ENCODE peak calls at places on chromosomes 6 and 20, in five cellular contexts. One of them, this sample, is unnamed. For H3K4me1, the result is how much of the 10 kb centered on the place peaks cover.

GRCh38 chr20:9241232-9241692 is 172.4 kb downstream of the PLCB4 start:
- DNase-seq in upper lobe of right lung: no peak
- DNase-seq in MM.1S: no peak
- DNase-seq in GM23248: peak
- DNase-seq in thyroid gland: peak
- DNase-seq in this sample: no peak

GRCh38 chr6:45631396-45631795 is 253.7 kb upstream of the SUPT3H start:
- DNase-seq in thyroid gland: no peak
- DNase-seq in upper lobe of right lung: no peak
- DNase-seq in GM23248: peak
- DNase-seq in MM.1S: no peak
- DNase-seq in this sample: no peak

GRCh38 chr6:152338335-152339125 is 298.6 kb downstream of the SYNE1 start:
- DNase-seq in GM23248: peak
- DNase-seq in upper lobe of right lung: no peak
- DNase-seq in MM.1S: peak
- DNase-seq in thyroid gland: peak
- DNase-seq in this sample: peak

GRCh38 chr20:58633161-58634035 is 17.7 kb upstream of the STX16 start:
- DNase-seq in upper lobe of right lung: peak
- DNase-seq in thyroid gland: no peak
- DNase-seq in GM23248: no peak
- DNase-seq in MM.1S: no peak
- DNase-seq in this sample: no peak

GRCh38 chr20:49568491-49569151 is 684 bp upstream of the PTGIS start:
- DNase-seq in upper lobe of right lung: no peak
- DNase-seq in GM23248: peak
- DNase-seq in MM.1S: no peak
- DNase-seq in thyroid gland: no peak
- DNase-seq in this sample: no peak

GRCh38 chr6:118685823-118686449 is 34.5 kb upstream of the CEP85L start:
- DNase-seq in upper lobe of right lung: no peak
- DNase-seq in thyroid gland: no peak
- DNase-seq in GM23248: no peak
- DNase-seq in MM.1S: no peak
- DNase-seq in this sample: no peak

GRCh38 chr6:38935051-38935450 is 113.5 kb upstream of the GLP1R start:
- DNase-seq in GM23248: no peak
- DNase-seq in upper lobe of right lung: no peak
- DNase-seq in MM.1S: no peak
- DNase-seq in thyroid gland: no peak
- DNase-seq in this sample: peak

GRCh38 chr6:154070657-154071056 is 31.6 kb downstream of the OPRM1 start:
- DNase-seq in thyroid gland: no peak
- DNase-seq in GM23248: no peak
- DNase-seq in upper lobe of right lung: no peak
- DNase-seq in MM.1S: no peak
- DNase-seq in this sample: no peak

GRCh38 chr6:163413054-163413344 is 1.5 kb upstream of the QKI start:
- DNase-seq in thyroid gland: no peak
- DNase-seq in GM23248: no peak
- DNase-seq in upper lobe of right lung: no peak
- DNase-seq in MM.1S: no peak
- DNase-seq in this sample: no peak

GRCh38 chr6:143236151-143236788 is 175.6 kb downstream of the AIG1 start:
- DNase-seq in thyroid gland: no peak
- DNase-seq in MM.1S: no peak
- DNase-seq in upper lobe of right lung: no peak
- DNase-seq in GM23248: peak
- DNase-seq in this sample: no peak

GRCh38 chr6:137000825-137001224 is 43.9 kb downstream of the IL20RA start:
- DNase-seq in thyroid gland: no peak
- DNase-seq in upper lobe of right lung: no peak
- DNase-seq in MM.1S: no peak
- DNase-seq in GM23248: no peak
- DNase-seq in this sample: no peak

GRCh38 chr20:34875657-34876160 is 703 bp upstream of the ACSS2 start:
- DNase-seq in thyroid gland: no peak
- DNase-seq in GM23248: no peak
- DNase-seq in upper lobe of right lung: no peak
- DNase-seq in MM.1S: no peak
- DNase-seq in this sample: no peak

GRCh38 chr6:104686550-104687155 is 173.1 kb downstream of the HACE1 start:
- DNase-seq in GM23248: no peak
- DNase-seq in MM.1S: no peak
- DNase-seq in upper lobe of right lung: no peak
- DNase-seq in thyroid gland: no peak
- DNase-seq in this sample: no peak

GRCh38 chr20:46056970-46057855 is 28.2 kb downstream of the SLC12A5 start:
- DNase-seq in MM.1S: no peak
- DNase-seq in thyroid gland: peak
- DNase-seq in GM23248: peak
- DNase-seq in upper lobe of right lung: no peak
- DNase-seq in this sample: peak

GRCh38 chr20:8432435-8433148 is 300.5 kb downstream of the PLCB1 start:
- DNase-seq in MM.1S: no peak
- DNase-seq in thyroid gland: no peak
- DNase-seq in upper lobe of right lung: no peak
- DNase-seq in GM23248: no peak
- DNase-seq in this sample: peak

GRCh38 chr20:34604980-34605788 is 46.7 kb downstream of the MAP1LC3A start:
- DNase-seq in upper lobe of right lung: no peak
- DNase-seq in thyroid gland: no peak
- DNase-seq in GM23248: peak
- DNase-seq in MM.1S: no peak
- DNase-seq in this sample: no peak

GRCh38 chr6:33599413-33599911 is 19.4 kb upstream of the BAK1 start:
- DNase-seq in upper lobe of right lung: no peak
- DNase-seq in GM23248: peak
- DNase-seq in MM.1S: no peak
- DNase-seq in thyroid gland: peak
- DNase-seq in this sample: no peak

GRCh38 chr6:2126351-2126750 is 119.1 kb downstream of the GMDS start:
- DNase-seq in upper lobe of right lung: no peak
- DNase-seq in thyroid gland: no peak
- DNase-seq in GM23248: no peak
- DNase-seq in MM.1S: no peak
- DNase-seq in this sample: no peak

GRCh38 chr20:32359633-32360332 is 1.7 kb downstream of the ASXL1 start:
- DNase-seq in thyroid gland: no peak
- DNase-seq in GM23248: peak
- DNase-seq in upper lobe of right lung: no peak
- DNase-seq in MM.1S: peak
- DNase-seq in this sample: no peak

GRCh38 chr20:18778993-18779392 is 34.6 kb upstream of the SCP2D1 start:
- DNase-seq in thyroid gland: no peak
- DNase-seq in MM.1S: no peak
- DNase-seq in GM23248: no peak
- DNase-seq in upper lobe of right lung: no peak
- DNase-seq in this sample: no peak

GRCh38 chr20:38167851-38168760 is 3.0 kb upstream of the TGM2 start:
- DNase-seq in GM23248: peak
- DNase-seq in MM.1S: no peak
- DNase-seq in upper lobe of right lung: peak
- DNase-seq in thyroid gland: peak
- DNase-seq in this sample: no peak

GRCh38 chr6:16731503-16732018 is 29.7 kb downstream of the ATXN1 start:
- DNase-seq in upper lobe of right lung: no peak
- DNase-seq in MM.1S: peak
- DNase-seq in thyroid gland: no peak
- DNase-seq in GM23248: no peak
- DNase-seq in this sample: no peak

GRCh38 chr6:168226095-168226781 is 93.3 kb downstream of the DACT2 start:
- DNase-seq in MM.1S: no peak
- DNase-seq in thyroid gland: no peak
- DNase-seq in upper lobe of right lung: no peak
- DNase-seq in GM23248: no peak
- DNase-seq in this sample: no peak

GRCh38 chr6:116446399-116446798 is 14.8 kb upstream of the CALHM6 start:
- DNase-seq in GM23248: peak
- DNase-seq in MM.1S: peak
- DNase-seq in upper lobe of right lung: no peak
- DNase-seq in thyroid gland: no peak
- DNase-seq in this sample: no peak

GRCh38 chr6:148455225-148455624 is 112.6 kb downstream of the SASH1 start:
- DNase-seq in upper lobe of right lung: no peak
- DNase-seq in GM23248: peak
- DNase-seq in MM.1S: no peak
- DNase-seq in thyroid gland: no peak
- DNase-seq in this sample: no peak

GRCh38 chr6:148459228-148459627 is 116.6 kb downstream of the SASH1 start:
- DNase-seq in thyroid gland: no peak
- DNase-seq in GM23248: no peak
- DNase-seq in upper lobe of right lung: no peak
- DNase-seq in MM.1S: no peak
- DNase-seq in this sample: no peak

GRCh38 chr6:148457843-148458159 is 115.2 kb downstream of the SASH1 start:
- DNase-seq in thyroid gland: no peak
- DNase-seq in MM.1S: no peak
- DNase-seq in upper lobe of right lung: no peak
- DNase-seq in GM23248: no peak
- DNase-seq in this sample: no peak

GRCh38 chr6:148455674-148456559 is 113.3 kb downstream of the SASH1 start:
- DNase-seq in MM.1S: no peak
- DNase-seq in GM23248: no peak
- DNase-seq in thyroid gland: no peak
- DNase-seq in upper lobe of right lung: no peak
- DNase-seq in this sample: no peak

GRCh38 chr6:148457137-148457842 is 114.7 kb downstream of the SASH1 start:
- DNase-seq in thyroid gland: no peak
- DNase-seq in upper lobe of right lung: no peak
- DNase-seq in GM23248: peak
- DNase-seq in MM.1S: no peak
- DNase-seq in this sample: no peak
- H3K4me1 ChIP-seq in thyroid gland: under half
- H3K4me1 ChIP-seq in upper lobe of right lung: under half
- H3K4me1 ChIP-seq in GM23248: under half
- H3K4me1 ChIP-seq in MM.1S: under half
- H3K4me1 ChIP-seq in this sample: under half

GRCh38 chr6:110619275-110619908 is 143.0 kb upstream of the SLC22A16 start:
- DNase-seq in MM.1S: no peak
- DNase-seq in GM23248: no peak
- DNase-seq in thyroid gland: no peak
- DNase-seq in upper lobe of right lung: no peak
- DNase-seq in this sample: no peak
- H3K27ac ChIP-seq in MM.1S: no peak
- H3K27ac ChIP-seq in GM23248: no peak
- H3K27ac ChIP-seq in thyroid gland: no peak
- H3K27ac ChIP-seq in upper lobe of right lung: no peak
- H3K27ac ChIP-seq in this sample: peak

GRCh38 chr6:170552765-170553685 is at the start of gene PSMB1:
- DNase-seq in GM23248: peak
- DNase-seq in thyroid gland: peak
- DNase-seq in MM.1S: peak
- DNase-seq in upper lobe of right lung: peak
- DNase-seq in this sample: peak
- H3K4me1 ChIP-seq in GM23248: under half
- H3K4me1 ChIP-seq in thyroid gland: under half
- H3K4me1 ChIP-seq in MM.1S: under half
- H3K4me1 ChIP-seq in upper lobe of right lung: under half
- H3K4me1 ChIP-seq in this sample: under half

GRCh38 chr6:42791706-42792320 is 10.0 kb downstream of the BICRAL start:
- DNase-seq in MM.1S: no peak
- DNase-seq in upper lobe of right lung: no peak
- DNase-seq in GM23248: peak
- DNase-seq in thyroid gland: no peak
- DNase-seq in this sample: no peak

GRCh38 chr6:42787018-42787611 is 5.3 kb downstream of the BICRAL start:
- DNase-seq in upper lobe of right lung: no peak
- DNase-seq in GM23248: no peak
- DNase-seq in thyroid gland: no peak
- DNase-seq in MM.1S: no peak
- DNase-seq in this sample: no peak

GRCh38 chr6:42786525-42786985 is 4.7 kb downstream of the BICRAL start:
- DNase-seq in upper lobe of right lung: no peak
- DNase-seq in GM23248: no peak
- DNase-seq in thyroid gland: no peak
- DNase-seq in MM.1S: no peak
- DNase-seq in this sample: no peak

GRCh38 chr6:42790549-42791181 is 8.8 kb downstream of the BICRAL start:
- DNase-seq in upper lobe of right lung: no peak
- DNase-seq in GM23248: no peak
- DNase-seq in MM.1S: no peak
- DNase-seq in thyroid gland: no peak
- DNase-seq in this sample: no peak

GRCh38 chr6:42788671-42789070 is 6.8 kb downstream of the BICRAL start:
- DNase-seq in MM.1S: no peak
- DNase-seq in thyroid gland: peak
- DNase-seq in GM23248: no peak
- DNase-seq in upper lobe of right lung: no peak
- DNase-seq in this sample: no peak
- H3K27ac ChIP-seq in MM.1S: no peak
- H3K27ac ChIP-seq in thyroid gland: peak
- H3K27ac ChIP-seq in GM23248: no peak
- H3K27ac ChIP-seq in upper lobe of right lung: no peak
- H3K27ac ChIP-seq in this sample: no peak

GRCh38 chr6:158661156-158661555 is 11.3 kb downstream of the SYTL3 start:
- DNase-seq in thyroid gland: peak
- DNase-seq in upper lobe of right lung: no peak
- DNase-seq in GM23248: no peak
- DNase-seq in MM.1S: no peak
- DNase-seq in this sample: no peak

GRCh38 chr6:158663465-158664167 is 13.8 kb downstream of the SYTL3 start:
- DNase-seq in upper lobe of right lung: no peak
- DNase-seq in MM.1S: no peak
- DNase-seq in GM23248: no peak
- DNase-seq in thyroid gland: peak
- DNase-seq in this sample: no peak

GRCh38 chr6:158660331-158660730 is 10.5 kb downstream of the SYTL3 start:
- DNase-seq in thyroid gland: peak
- DNase-seq in MM.1S: peak
- DNase-seq in upper lobe of right lung: no peak
- DNase-seq in GM23248: peak
- DNase-seq in this sample: no peak

GRCh38 chr6:158665332-158665731 is 15.5 kb downstream of the SYTL3 start:
- DNase-seq in upper lobe of right lung: no peak
- DNase-seq in thyroid gland: peak
- DNase-seq in GM23248: no peak
- DNase-seq in MM.1S: no peak
- DNase-seq in this sample: no peak

GRCh38 chr6:158662607-158663464 is 13.0 kb downstream of the SYTL3 start:
- DNase-seq in GM23248: no peak
- DNase-seq in MM.1S: no peak
- DNase-seq in upper lobe of right lung: no peak
- DNase-seq in thyroid gland: peak
- DNase-seq in this sample: no peak
- H3K4me1 ChIP-seq in GM23248: under half
- H3K4me1 ChIP-seq in MM.1S: under half
- H3K4me1 ChIP-seq in upper lobe of right lung: under half
- H3K4me1 ChIP-seq in thyroid gland: half or more
- H3K4me1 ChIP-seq in this sample: under half

DNA sequence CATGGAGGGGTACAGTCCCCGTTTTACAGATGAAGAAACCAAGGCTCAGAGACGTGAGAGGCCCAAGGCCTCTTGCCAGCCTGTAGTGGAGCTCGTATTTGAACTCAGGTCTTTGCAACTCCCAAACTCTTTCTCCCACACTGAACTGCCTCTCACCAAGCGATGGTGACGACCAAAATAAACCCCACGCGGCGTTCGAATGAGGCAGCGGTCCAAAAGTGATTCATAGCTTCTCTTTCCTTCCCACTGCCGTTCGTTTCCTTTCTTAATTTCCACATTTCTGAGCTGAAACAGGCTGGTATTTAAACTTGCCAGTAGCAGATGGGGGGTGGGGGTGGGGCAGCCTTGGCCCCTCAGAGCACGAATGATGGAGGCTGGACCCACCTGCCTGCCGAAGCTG is 252.9 kb upstream of the KCNG1 start:
- DNase-seq in upper lobe of right lung: no peak
- DNase-seq in GM23248: peak
- DNase-seq in thyroid gland: no peak
- DNase-seq in MM.1S: no peak
- DNase-seq in this sample: no peak
- H3K27ac ChIP-seq in upper lobe of right lung: no peak
- H3K27ac ChIP-seq in GM23248: no peak
- H3K27ac ChIP-seq in thyroid gland: no peak
- H3K27ac ChIP-seq in MM.1S: no peak
- H3K27ac ChIP-seq in this sample: no peak

This sample was measured in testis.